ENCODE peak calls at places on chromosomes 4 and X, in six cellular contexts. One of them, this sample, is unnamed.
A peak's percentile ranks its signal among the peaks of the same experiment; 100 is the strongest.

GRCh38 chrX:72054776-72055495 is 76.8 kb downstream of the RTL5 start:
- DNase-seq in anterior cingulate cortex: peak; percentile 30
- DNase-seq in RCC 7860: no peak
- DNase-seq in head of caudate nucleus: peak; percentile 64
- DNase-seq in lung: no peak
- DNase-seq in endothelial cell: no peak
- DNase-seq in this sample: no peak

GRCh38 chr4:138538743-138539142 is 296.6 kb upstream of the SLC7A11 start:
- DNase-seq in anterior cingulate cortex: no peak
- DNase-seq in RCC 7860: no peak
- DNase-seq in head of caudate nucleus: no peak
- DNase-seq in lung: no peak
- DNase-seq in endothelial cell: no peak
- DNase-seq in this sample: no peak

GRCh38 chr4:123853651-123854050 is 457.1 kb downstream of the SPRY1 start:
- DNase-seq in anterior cingulate cortex: no peak
- DNase-seq in RCC 7860: no peak
- DNase-seq in head of caudate nucleus: no peak
- DNase-seq in lung: no peak
- DNase-seq in endothelial cell: no peak
- DNase-seq in this sample: no peak

GRCh38 chr4:59855630-59856352 is 1344.3 kb upstream of the ADGRL3 start:
- DNase-seq in anterior cingulate cortex: no peak
- DNase-seq in RCC 7860: no peak
- DNase-seq in head of caudate nucleus: no peak
- DNase-seq in lung: no peak
- DNase-seq in endothelial cell: no peak
- DNase-seq in this sample: no peak

GRCh38 chrX:73850124-73851013 is 287.4 kb downstream of the CHIC1 start:
- DNase-seq in anterior cingulate cortex: no peak
- DNase-seq in RCC 7860: no peak
- DNase-seq in head of caudate nucleus: peak; percentile 21
- DNase-seq in lung: peak; percentile 37
- DNase-seq in endothelial cell: peak; percentile 7
- DNase-seq in this sample: peak; percentile 9

GRCh38 chrX:2635366-2635765 is 55.7 kb upstream of the CD99 start:
- DNase-seq in anterior cingulate cortex: no peak
- DNase-seq in RCC 7860: no peak
- DNase-seq in head of caudate nucleus: no peak
- DNase-seq in lung: no peak
- DNase-seq in endothelial cell: no peak
- DNase-seq in this sample: no peak

GRCh38 chrX:22952011-22952410 is 47.7 kb upstream of the DDX53 start:
- DNase-seq in anterior cingulate cortex: no peak
- DNase-seq in RCC 7860: peak; percentile 13
- DNase-seq in head of caudate nucleus: no peak
- DNase-seq in lung: no peak
- DNase-seq in endothelial cell: no peak
- DNase-seq in this sample: peak; percentile 39

GRCh38 chr4:110518889-110519490 is 43.0 kb downstream of the ENPEP start:
- DNase-seq in anterior cingulate cortex: no peak
- DNase-seq in RCC 7860: no peak
- DNase-seq in head of caudate nucleus: no peak
- DNase-seq in lung: no peak
- DNase-seq in endothelial cell: peak; percentile 52
- DNase-seq in this sample: peak; percentile 42

GRCh38 chr4:136863756-136864155 is 668.5 kb downstream of the PCDH18 start:
- DNase-seq in anterior cingulate cortex: no peak
- DNase-seq in RCC 7860: peak; percentile 6
- DNase-seq in head of caudate nucleus: no peak
- DNase-seq in lung: no peak
- DNase-seq in endothelial cell: peak; percentile 10
- DNase-seq in this sample: peak; percentile 21

GRCh38 chr4:17310269-17310652 is 201.6 kb downstream of the QDPR start:
- DNase-seq in anterior cingulate cortex: no peak
- DNase-seq in RCC 7860: no peak
- DNase-seq in head of caudate nucleus: no peak
- DNase-seq in lung: no peak
- DNase-seq in endothelial cell: no peak
- DNase-seq in this sample: no peak

GRCh38 chr4:49036528-49036927 is 50.5 kb downstream of the CWH43 start:
- DNase-seq in anterior cingulate cortex: no peak
- DNase-seq in RCC 7860: no peak
- DNase-seq in head of caudate nucleus: no peak
- DNase-seq in lung: no peak
- DNase-seq in endothelial cell: no peak
- DNase-seq in this sample: no peak

GRCh38 chr4:38993683-38994082 is 38.5 kb downstream of the TMEM156 start:
- DNase-seq in anterior cingulate cortex: no peak
- DNase-seq in RCC 7860: no peak
- DNase-seq in head of caudate nucleus: no peak
- DNase-seq in lung: no peak
- DNase-seq in endothelial cell: no peak
- DNase-seq in this sample: no peak